ENCODE peak calls at places on chromosome 1, in four cellular contexts. S is NT2/D1, J is glutamatergic neuron, Q is AG09319. I is an unnamed sample.

GRCh38 chr1:223123238-223123976 is 19.6 kb downstream of the TLR5 start:
- DNase-seq in S (peak), J (peak), Q (no peak), I (peak)

GRCh38 chr1:179228783-179229213 is 679 bp downstream of the ABL2 start:
- DNase-seq in S (peak), J (peak), Q (no peak), I (peak)

GRCh38 chr1:39436842-39437241 is 54.6 kb upstream of the BMP8A start:
- DNase-seq in S (no peak), J (no peak), Q (no peak), I (no peak)

GRCh38 chr1:16114527-16115467 is 41.1 kb downstream of the EPHA2 start:
- DNase-seq in S (no peak), J (no peak), Q (no peak), I (no peak)

GRCh38 chr1:45018599-45019230 is 6.7 kb downstream of the UROD start:
- DNase-seq in S (peak), J (peak), Q (no peak), I (peak)

GRCh38 chr1:208270679-208271111 is 26.5 kb upstream of the PLXNA2 start:
- DNase-seq in S (peak), J (no peak), Q (no peak), I (no peak)

GRCh38 chr1:212858461-212859265 is 588 bp downstream of the FLVCR1 start:
- DNase-seq in S (peak), J (no peak), Q (no peak), I (no peak)

GRCh38 chr1:200410566-200410878 is 686 bp upstream of the ZNF281 start:
- DNase-seq in S (peak), J (no peak), Q (no peak), I (no peak)

GRCh38 chr1:145918144-145918991 is at the start of gene PEX11B:
- DNase-seq in S (peak), J (peak), Q (peak), I (peak)

GRCh38 chr1:230790026-230790425 is 42.8 kb downstream of the CAPN9 start:
- DNase-seq in S (no peak), J (no peak), Q (no peak), I (no peak)

GRCh38 chr1:238201992-238202391 is 311.3 kb upstream of the ZP4 start:
- DNase-seq in S (no peak), J (no peak), Q (no peak), I (no peak)

GRCh38 chr1:51636765-51637522 is 20.1 kb downstream of the OSBPL9 start:
- DNase-seq in S (no peak), J (no peak), Q (peak), I (no peak)

GRCh38 chr1:67162954-67163353 is 3.3 kb upstream of the IL23R start:
- DNase-seq in S (no peak), J (no peak), Q (no peak), I (no peak)

GRCh38 chr1:65724151-65724550 is 68.5 kb upstream of the PDE4B start:
- DNase-seq in S (no peak), J (no peak), Q (no peak), I (no peak)

GRCh38 chr1:85569122-85569521 is 11.4 kb upstream of the CCN1 start:
- DNase-seq in S (no peak), J (no peak), Q (no peak), I (no peak)

GRCh38 chr1:175889848-175890247 is 146.5 kb upstream of the TNR start:
- DNase-seq in S (no peak), J (no peak), Q (no peak), I (no peak)

GRCh38 chr1:151106891-151107290 is 36.3 kb downstream of the GABPB2 start:
- DNase-seq in S (no peak), J (no peak), Q (no peak), I (no peak)

GRCh38 chr1:231106347-231106746 is 55.5 kb upstream of the TRIM67 start:
- DNase-seq in S (no peak), J (no peak), Q (peak), I (no peak)

GRCh38 chr1:53842347-53842746 is 4.3 kb upstream of the NDC1 start:
- DNase-seq in S (no peak), J (no peak), Q (no peak), I (no peak)

GRCh38 chr1:9070421-9071015 is 1.1 kb upstream of the SLC2A5 start:
- DNase-seq in S (no peak), J (peak), Q (no peak), I (no peak)

GRCh38 chr1:30196457-30196856 is 526.9 kb downstream of the MATN1 start:
- DNase-seq in S (no peak), J (no peak), Q (no peak), I (peak)